ENCODE peak calls at places on chromosome 1, in five cellular contexts. One of them, this sample, is unnamed.

GRCh38 chr1:161440312-161440894 is 64.9 kb upstream of the FCGR2A start:
- DNase-seq in T1000: no peak
- DNase-seq in CD8-positive, alpha-beta memory T cell: peak
- DNase-seq in fibroblast of lung: peak
- DNase-seq in GM18507: peak
- DNase-seq in this sample: peak

GRCh38 chr1:227887697-227888403 is 59.9 kb downstream of the WNT9A start:
- DNase-seq in T1000: no peak
- DNase-seq in CD8-positive, alpha-beta memory T cell: no peak
- DNase-seq in fibroblast of lung: peak
- DNase-seq in GM18507: no peak
- DNase-seq in this sample: no peak

GRCh38 chr1:205298191-205298994 is 23.2 kb downstream of the NUAK2 start:
- DNase-seq in T1000: peak
- DNase-seq in CD8-positive, alpha-beta memory T cell: no peak
- DNase-seq in fibroblast of lung: peak
- DNase-seq in GM18507: no peak
- DNase-seq in this sample: peak

GRCh38 chr1:2486558-2486957 is 10.5 kb downstream of the PLCH2 start:
- DNase-seq in T1000: no peak
- DNase-seq in CD8-positive, alpha-beta memory T cell: no peak
- DNase-seq in fibroblast of lung: no peak
- DNase-seq in GM18507: no peak
- DNase-seq in this sample: no peak

GRCh38 chr1:53550201-53550741 is 91.1 kb downstream of the DMRTB1 start:
- DNase-seq in T1000: peak
- DNase-seq in CD8-positive, alpha-beta memory T cell: no peak
- DNase-seq in fibroblast of lung: peak
- DNase-seq in GM18507: no peak
- DNase-seq in this sample: no peak

GRCh38 chr1:109478806-109479205 is 4.9 kb upstream of the ATXN7L2 start:
- DNase-seq in T1000: no peak
- DNase-seq in CD8-positive, alpha-beta memory T cell: peak
- DNase-seq in fibroblast of lung: no peak
- DNase-seq in GM18507: no peak
- DNase-seq in this sample: no peak

GRCh38 chr1:204126941-204127340 is 24.9 kb downstream of the ETNK2 start:
- DNase-seq in T1000: no peak
- DNase-seq in CD8-positive, alpha-beta memory T cell: no peak
- DNase-seq in fibroblast of lung: no peak
- DNase-seq in GM18507: no peak
- DNase-seq in this sample: no peak

GRCh38 chr1:53552146-53552940 is 93.1 kb downstream of the DMRTB1 start:
- DNase-seq in T1000: peak
- DNase-seq in CD8-positive, alpha-beta memory T cell: no peak
- DNase-seq in fibroblast of lung: no peak
- DNase-seq in GM18507: no peak
- DNase-seq in this sample: no peak

GRCh38 chr1:229843627-229844238 is 217.7 kb downstream of the URB2 start:
- DNase-seq in T1000: no peak
- DNase-seq in CD8-positive, alpha-beta memory T cell: no peak
- DNase-seq in fibroblast of lung: peak
- DNase-seq in GM18507: no peak
- DNase-seq in this sample: peak

GRCh38 chr1:1359668-1360468 is 1.5 kb upstream of the MXRA8 start:
- DNase-seq in T1000: no peak
- DNase-seq in CD8-positive, alpha-beta memory T cell: no peak
- DNase-seq in fibroblast of lung: peak
- DNase-seq in GM18507: no peak
- DNase-seq in this sample: no peak

GRCh38 chr1:22884806-22885559 is 87.7 kb downstream of the LACTBL1 start:
- DNase-seq in T1000: no peak
- DNase-seq in CD8-positive, alpha-beta memory T cell: no peak
- DNase-seq in fibroblast of lung: no peak
- DNase-seq in GM18507: peak
- DNase-seq in this sample: no peak